ENCODE peak calls at places on chromosomes 12 and 14, in five cellular contexts. L, W, C, H and U are unnamed samples.

GRCh38 chr14:23141706-23142467 is 22.8 kb upstream of the CEBPE start:
- DNase-seq in L (no peak), W (no peak), C (peak), H (no peak), U (no peak)

GRCh38 chr14:85421166-85421877 is 108.6 kb upstream of the FLRT2 start:
- DNase-seq in C (no peak), L (no peak), H (peak), W (no peak), U (no peak)

GRCh38 chr14:26281280-26281998 is 316.4 kb downstream of the NOVA1 start:
- DNase-seq in H (no peak), C (peak), L (peak), W (no peak), U (no peak)

GRCh38 chr14:51219473-51220448 is 20.3 kb upstream of the TMX1 start:
- DNase-seq in C (peak), H (no peak), W (no peak), L (peak), U (no peak)

GRCh38 chr12:23376238-23376637 is 573.2 kb downstream of the SOX5 start:
- DNase-seq in W (no peak), L (no peak), C (no peak), H (no peak), U (no peak)

GRCh38 chr12:12885060-12885792 is 6.1 kb upstream of the GPRC5A start:
- DNase-seq in L (peak), W (no peak), C (no peak), H (no peak), U (no peak)

GRCh38 chr12:104357431-104357952 is 54.0 kb downstream of the EID3 start:
- DNase-seq in L (no peak), W (no peak), C (peak), H (no peak), U (no peak)

GRCh38 chr12:124425667-124426066 is 130.8 kb downstream of the RFLNA start:
- DNase-seq in C (no peak), H (no peak), L (no peak), W (no peak), U (no peak)

GRCh38 chr12:62760779-62761178 is 174.2 kb downstream of the PPM1H start:
- DNase-seq in W (no peak), H (no peak), L (peak), C (peak), U (no peak)

GRCh38 chr12:20105938-20106337 is 262.4 kb upstream of the PDE3A start:
- DNase-seq in W (no peak), H (no peak), C (no peak), L (no peak), U (no peak)

GRCh38 chr14:50116986-50117385 is 614 bp upstream of the VCPKMT start:
- DNase-seq in H (no peak), W (no peak), L (no peak), C (no peak), U (no peak)

GRCh38 chr14:77140937-77141591 is 527 bp downstream of the ZDHHC22 start:
- DNase-seq in H (no peak), L (peak), C (peak), W (no peak), U (no peak)

GRCh38 chr14:102866982-102867761 is 55.3 kb upstream of the AMN start:
- DNase-seq in C (no peak), W (no peak), L (no peak), H (no peak), U (no peak)

GRCh38 chr12:74293689-74294131 is 243.9 kb upstream of the ATXN7L3B start:
- DNase-seq in H (no peak), C (no peak), W (no peak), L (no peak), U (no peak)

GRCh38 chr12:90027889-90028570 is 319.4 kb upstream of the ATP2B1 start:
- DNase-seq in H (no peak), L (no peak), C (no peak), W (no peak), U (no peak)